ENCODE peak calls at places on chromosomes 6 and 20, in seven cellular contexts. One of them, this sample, is unnamed.

GRCh38 chr20:48238781-48239180 is 453.5 kb upstream of the SULF2 start:
- DNase-seq in T-cell: no peak
- DNase-seq in RPMI8226: no peak
- DNase-seq in HEK293T: no peak
- DNase-seq in NCI-H510A treated with DMSO at 0.1 percent for 48 hours: no peak
- DNase-seq in HFFc6: no peak
- DNase-seq in EL: no peak
- DNase-seq in this sample: no peak

GRCh38 chr20:10629946-10630345 is 43.9 kb downstream of the JAG1 start:
- DNase-seq in T-cell: no peak
- DNase-seq in RPMI8226: no peak
- DNase-seq in HEK293T: no peak
- DNase-seq in NCI-H510A treated with DMSO at 0.1 percent for 48 hours: no peak
- DNase-seq in HFFc6: no peak
- DNase-seq in EL: no peak
- DNase-seq in this sample: no peak

GRCh38 chr20:49540696-49541435 is 27.1 kb downstream of the PTGIS start:
- DNase-seq in T-cell: no peak
- DNase-seq in RPMI8226: no peak
- DNase-seq in HEK293T: no peak
- DNase-seq in NCI-H510A treated with DMSO at 0.1 percent for 48 hours: no peak
- DNase-seq in HFFc6: no peak
- DNase-seq in EL: no peak
- DNase-seq in this sample: no peak

GRCh38 chr6:116881236-116881635 is 4.2 kb downstream of the RFX6 start:
- DNase-seq in T-cell: no peak
- DNase-seq in RPMI8226: no peak
- DNase-seq in HEK293T: no peak
- DNase-seq in NCI-H510A treated with DMSO at 0.1 percent for 48 hours: no peak
- DNase-seq in HFFc6: no peak
- DNase-seq in EL: no peak
- DNase-seq in this sample: no peak

GRCh38 chr20:61628901-61629300 is 376.8 kb downstream of the CDH4 start:
- DNase-seq in T-cell: no peak
- DNase-seq in RPMI8226: peak; percentile 40
- DNase-seq in HEK293T: no peak
- DNase-seq in NCI-H510A treated with DMSO at 0.1 percent for 48 hours: no peak
- DNase-seq in HFFc6: no peak
- DNase-seq in EL: no peak
- DNase-seq in this sample: no peak

GRCh38 chr20:62141397-62142251 is 1.6 kb downstream of the PSMA7 start:
- DNase-seq in T-cell: peak; percentile 49
- DNase-seq in RPMI8226: peak; percentile 35
- DNase-seq in HEK293T: peak; percentile 37
- DNase-seq in NCI-H510A treated with DMSO at 0.1 percent for 48 hours: peak; percentile 42
- DNase-seq in HFFc6: no peak
- DNase-seq in EL: peak; percentile 23
- DNase-seq in this sample: no peak

GRCh38 chr6:72032056-72032455 is 145.7 kb downstream of the RIMS1 start:
- DNase-seq in T-cell: no peak
- DNase-seq in RPMI8226: no peak
- DNase-seq in HEK293T: no peak
- DNase-seq in NCI-H510A treated with DMSO at 0.1 percent for 48 hours: no peak
- DNase-seq in HFFc6: peak; percentile 32
- DNase-seq in EL: peak; percentile 15
- DNase-seq in this sample: no peak

GRCh38 chr20:57435498-57436222 is 44.5 kb downstream of the RBM38 start:
- DNase-seq in T-cell: peak; percentile 18
- DNase-seq in RPMI8226: peak; percentile 64
- DNase-seq in HEK293T: no peak
- DNase-seq in NCI-H510A treated with DMSO at 0.1 percent for 48 hours: peak; percentile 95
- DNase-seq in HFFc6: no peak
- DNase-seq in EL: no peak
- DNase-seq in this sample: no peak

GRCh38 chr6:42045538-42046460 is 4.5 kb upstream of the TAF8 start:
- DNase-seq in T-cell: peak; percentile 95
- DNase-seq in RPMI8226: peak; percentile 90
- DNase-seq in HEK293T: peak; percentile 42
- DNase-seq in NCI-H510A treated with DMSO at 0.1 percent for 48 hours: peak; percentile 91
- DNase-seq in HFFc6: peak; percentile 27
- DNase-seq in EL: peak; percentile 70
- DNase-seq in this sample: peak; percentile 62

GRCh38 chr20:3697588-3698235 is 14.7 kb downstream of the SIGLEC1 start:
- DNase-seq in T-cell: no peak
- DNase-seq in RPMI8226: no peak
- DNase-seq in HEK293T: no peak
- DNase-seq in NCI-H510A treated with DMSO at 0.1 percent for 48 hours: no peak
- DNase-seq in HFFc6: no peak
- DNase-seq in EL: no peak
- DNase-seq in this sample: no peak

GRCh38 chr6:161444464-161444863 is 170.6 kb upstream of the AGPAT4 start:
- DNase-seq in T-cell: no peak
- DNase-seq in RPMI8226: peak; percentile 53
- DNase-seq in HEK293T: no peak
- DNase-seq in NCI-H510A treated with DMSO at 0.1 percent for 48 hours: no peak
- DNase-seq in HFFc6: no peak
- DNase-seq in EL: no peak
- DNase-seq in this sample: no peak

GRCh38 chr6:77740380-77740779 is 87.5 kb downstream of the MEI4 start:
- DNase-seq in T-cell: no peak
- DNase-seq in RPMI8226: peak; percentile 3
- DNase-seq in HEK293T: no peak
- DNase-seq in NCI-H510A treated with DMSO at 0.1 percent for 48 hours: peak; percentile 1
- DNase-seq in HFFc6: peak; percentile 9
- DNase-seq in EL: peak; percentile 4
- DNase-seq in this sample: no peak

GRCh38 chr20:58981564-58982364 is 708 bp downstream of the NELFCD start:
- DNase-seq in T-cell: no peak
- DNase-seq in RPMI8226: peak; percentile 54
- DNase-seq in HEK293T: no peak
- DNase-seq in NCI-H510A treated with DMSO at 0.1 percent for 48 hours: peak; percentile 26
- DNase-seq in HFFc6: peak; percentile 22
- DNase-seq in EL: peak; percentile 11
- DNase-seq in this sample: no peak

GRCh38 chr20:3461191-3461874 is 9.5 kb upstream of the ATRN start:
- DNase-seq in T-cell: no peak
- DNase-seq in RPMI8226: no peak
- DNase-seq in HEK293T: no peak
- DNase-seq in NCI-H510A treated with DMSO at 0.1 percent for 48 hours: no peak
- DNase-seq in HFFc6: no peak
- DNase-seq in EL: no peak
- DNase-seq in this sample: no peak

GRCh38 chr6:7129784-7130569 is 22.2 kb downstream of the RREB1 start:
- DNase-seq in T-cell: no peak
- DNase-seq in RPMI8226: no peak
- DNase-seq in HEK293T: no peak
- DNase-seq in NCI-H510A treated with DMSO at 0.1 percent for 48 hours: peak; percentile 48
- DNase-seq in HFFc6: no peak
- DNase-seq in EL: peak; percentile 44
- DNase-seq in this sample: no peak

GRCh38 chr6:63859520-63859919 is 223.9 kb downstream of the PHF3 start:
- DNase-seq in T-cell: no peak
- DNase-seq in RPMI8226: no peak
- DNase-seq in HEK293T: no peak
- DNase-seq in NCI-H510A treated with DMSO at 0.1 percent for 48 hours: no peak
- DNase-seq in HFFc6: no peak
- DNase-seq in EL: no peak
- DNase-seq in this sample: no peak

GRCh38 chr6:45427632-45428031 is 49.9 kb upstream of the SUPT3H start:
- DNase-seq in T-cell: no peak
- DNase-seq in RPMI8226: no peak
- DNase-seq in HEK293T: no peak
- DNase-seq in NCI-H510A treated with DMSO at 0.1 percent for 48 hours: no peak
- DNase-seq in HFFc6: no peak
- DNase-seq in EL: no peak
- DNase-seq in this sample: no peak

GRCh38 chr6:124964084-124964763 is 2.0 kb downstream of the RNF217 start:
- DNase-seq in T-cell: no peak
- DNase-seq in RPMI8226: no peak
- DNase-seq in HEK293T: no peak
- DNase-seq in NCI-H510A treated with DMSO at 0.1 percent for 48 hours: no peak
- DNase-seq in HFFc6: peak; percentile 28
- DNase-seq in EL: peak; percentile 28
- DNase-seq in this sample: no peak

GRCh38 chr6:16184129-16184528 is 54.3 kb upstream of the GMPR start:
- DNase-seq in T-cell: no peak
- DNase-seq in RPMI8226: peak; percentile 68
- DNase-seq in HEK293T: no peak
- DNase-seq in NCI-H510A treated with DMSO at 0.1 percent for 48 hours: peak; percentile 2
- DNase-seq in HFFc6: no peak
- DNase-seq in EL: peak; percentile 50
- DNase-seq in this sample: peak; percentile 45

GRCh38 chr20:41018153-41018552 is 10.5 kb upstream of the TOP1 start:
- DNase-seq in T-cell: no peak
- DNase-seq in RPMI8226: no peak
- DNase-seq in HEK293T: no peak
- DNase-seq in NCI-H510A treated with DMSO at 0.1 percent for 48 hours: no peak
- DNase-seq in HFFc6: no peak
- DNase-seq in EL: no peak
- DNase-seq in this sample: no peak

GRCh38 chr6:106037060-106037459 is 49.1 kb upstream of the PRDM1 start:
- DNase-seq in T-cell: no peak
- DNase-seq in RPMI8226: no peak
- DNase-seq in HEK293T: no peak
- DNase-seq in NCI-H510A treated with DMSO at 0.1 percent for 48 hours: no peak
- DNase-seq in HFFc6: peak; percentile 63
- DNase-seq in EL: peak; percentile 84
- DNase-seq in this sample: no peak

GRCh38 chr6:81816387-81816786 is 63.9 kb upstream of the TENT5A start:
- DNase-seq in T-cell: no peak
- DNase-seq in RPMI8226: no peak
- DNase-seq in HEK293T: no peak
- DNase-seq in NCI-H510A treated with DMSO at 0.1 percent for 48 hours: peak; percentile 4
- DNase-seq in HFFc6: no peak
- DNase-seq in EL: no peak
- DNase-seq in this sample: no peak

GRCh38 chr6:18265787-18266523 is 1.6 kb upstream of the DEK start:
- DNase-seq in T-cell: no peak
- DNase-seq in RPMI8226: no peak
- DNase-seq in HEK293T: no peak
- DNase-seq in NCI-H510A treated with DMSO at 0.1 percent for 48 hours: no peak
- DNase-seq in HFFc6: no peak
- DNase-seq in EL: no peak
- DNase-seq in this sample: no peak

GRCh38 chr6:137233561-137234504 is 14.6 kb upstream of the IFNGR1 start:
- DNase-seq in T-cell: no peak
- DNase-seq in RPMI8226: no peak
- DNase-seq in HEK293T: no peak
- DNase-seq in NCI-H510A treated with DMSO at 0.1 percent for 48 hours: no peak
- DNase-seq in HFFc6: peak; percentile 70
- DNase-seq in EL: peak; percentile 87
- DNase-seq in this sample: no peak

GRCh38 chr6:69005194-69005593 is 370.1 kb downstream of the ADGRB3 start:
- DNase-seq in T-cell: no peak
- DNase-seq in RPMI8226: no peak
- DNase-seq in HEK293T: no peak
- DNase-seq in NCI-H510A treated with DMSO at 0.1 percent for 48 hours: no peak
- DNase-seq in HFFc6: no peak
- DNase-seq in EL: peak; percentile 6
- DNase-seq in this sample: no peak

GRCh38 chr6:145137425-145137824 is 597.9 kb downstream of the EPM2A start:
- DNase-seq in T-cell: no peak
- DNase-seq in RPMI8226: no peak
- DNase-seq in HEK293T: no peak
- DNase-seq in NCI-H510A treated with DMSO at 0.1 percent for 48 hours: no peak
- DNase-seq in HFFc6: peak; percentile 35
- DNase-seq in EL: peak; percentile 43
- DNase-seq in this sample: no peak

This sample was measured in GM12878.